ENCODE peak calls at places on chromosomes 11 and 22, in eight cellular contexts. V is Calu3; I is NCI-H226; W is A172; J is activated T-cell treated with anti-CD3 and anti-CD28 coated beads, Interleukin-2, amount 50 U/mL, for 72 hours; A is NCI-H1417; G is mesenteric fat pad; U is T-cell. Q is an unnamed sample.

GRCh38 chr11:107215006-107215405 is 196.7 kb upstream of the GUCY1A2 start:
- DNase-seq in V (no peak), I (no peak), W (no peak), J (no peak), A (no peak), G (no peak), U (no peak), Q (no peak)

GRCh38 chr11:36127550-36127949 is 161.7 kb downstream of the COMMD9 start:
- DNase-seq in V (no peak), I (no peak), W (no peak), J (no peak), A (no peak), G (no peak), U (no peak), Q (no peak)

GRCh38 chr11:130212431-130212961 is 52.9 kb downstream of the ST14 start:
- DNase-seq in V (no peak), I (no peak), W (no peak), J (no peak), A (no peak), G (peak), U (no peak), Q (no peak)

GRCh38 chr22:40213478-40213877 is 35.8 kb downstream of the TNRC6B start:
- DNase-seq in V (no peak), I (no peak), W (no peak), J (no peak), A (peak), G (no peak), U (no peak), Q (no peak)

GRCh38 chr22:38111941-38112355 is 1.5 kb upstream of the BAIAP2L2 start:
- DNase-seq in V (no peak), I (no peak), W (no peak), J (no peak), A (no peak), G (no peak), U (no peak), Q (no peak)

GRCh38 chr22:31488988-31489617 is 539 bp downstream of the EIF4ENIF1 start:
- DNase-seq in V (peak), I (no peak), W (peak), J (peak), A (peak), G (no peak), U (peak), Q (peak)

GRCh38 chr11:355581-356458 is 13.5 kb upstream of the B4GALNT4 start:
- DNase-seq in V (peak), I (peak), W (peak), J (peak), A (peak), G (peak), U (peak), Q (peak)

GRCh38 chr22:45709866-45710265 is 38.2 kb downstream of the ATXN10 start:
- DNase-seq in V (no peak), I (peak), W (peak), J (no peak), A (no peak), G (no peak), U (no peak), Q (no peak)

GRCh38 chr22:17370036-17370765 is 941 bp downstream of the CECR2 start:
- DNase-seq in V (no peak), I (no peak), W (no peak), J (no peak), A (peak), G (no peak), U (no peak), Q (no peak)

GRCh38 chr11:126132319-126132718 is 69.7 kb upstream of the CDON start:
- DNase-seq in V (peak), I (peak), W (peak), J (no peak), A (no peak), G (no peak), U (no peak), Q (no peak)

GRCh38 chr22:47167056-47167455 is 404.6 kb downstream of the TBC1D22A start:
- DNase-seq in V (no peak), I (no peak), W (no peak), J (no peak), A (peak), G (no peak), U (no peak), Q (no peak)

GRCh38 chr22:38700271-38700788 is 413 bp downstream of the JOSD1 start:
- DNase-seq in V (peak), I (peak), W (no peak), J (no peak), A (no peak), G (peak), U (no peak), Q (no peak)

GRCh38 chr22:40525250-40525884 is 111.2 kb downstream of the MRTFA start:
- DNase-seq in V (peak), I (no peak), W (no peak), J (peak), A (peak), G (no peak), U (peak), Q (no peak)

GRCh38 chr22:21980547-21980946 is 2.0 kb downstream of the TOP3B start:
- DNase-seq in V (no peak), I (no peak), W (no peak), J (no peak), A (no peak), G (no peak), U (no peak), Q (no peak)

GRCh38 chr22:20437253-20438065 is at the start of gene SCARF2:
- DNase-seq in V (no peak), I (peak), W (no peak), J (no peak), A (peak), G (peak), U (no peak), Q (no peak)

GRCh38 chr11:15940462-15941205 is 415.7 kb downstream of the SOX6 start:
- DNase-seq in V (no peak), I (no peak), W (no peak), J (no peak), A (no peak), G (no peak), U (no peak), Q (no peak)

GRCh38 chr11:34926101-34926830 is 9.8 kb downstream of the PDHX start:
- DNase-seq in V (peak), I (peak), W (peak), J (peak), A (peak), G (no peak), U (no peak), Q (no peak)

GRCh38 chr22:32764330-32765116 is 37.0 kb upstream of the TIMP3 start:
- DNase-seq in V (no peak), I (no peak), W (peak), J (no peak), A (no peak), G (no peak), U (no peak), Q (no peak)

GRCh38 chr11:94933225-94934130 is 39.9 kb downstream of the CWC15 start:
- DNase-seq in V (no peak), I (peak), W (peak), J (no peak), A (peak), G (no peak), U (no peak), Q (no peak)

GRCh38 chr11:14642873-14643696 is 519 bp upstream of the PDE3B start:
- DNase-seq in V (no peak), I (no peak), W (no peak), J (no peak), A (peak), G (no peak), U (no peak), Q (no peak)

GRCh38 chr11:55714982-55715888 is 53.2 kb downstream of the OR4C6 start:
- DNase-seq in V (peak), I (no peak), W (no peak), J (peak), A (peak), G (no peak), U (no peak), Q (no peak)